ENCODE peak calls at places on chromosomes 7 and 10, in seven cellular contexts. H is OCI-LY7, D is astrocyte of the spinal cord, J is astrocyte of the cerebellum, N is HCT116, B is esophagus squamous epithelium, M is heart left ventricle. Z is an unnamed sample.

GRCh38 chr7:6385110-6385792 is 62.5 kb downstream of the DAGLB start:
- DNase-seq in H (no peak), D (peak; percentile 94), J (peak; percentile 94), N (peak; percentile 58), B (no peak), M (no peak), Z (peak; percentile 81)

GRCh38 chr10:84424731-84425165 is 96.4 kb downstream of the CCSER2 start:
- DNase-seq in H (no peak), D (peak; percentile 97), J (peak; percentile 91), N (peak; percentile 36), B (no peak), M (peak; percentile 92), Z (peak; percentile 94)

GRCh38 chr7:36670585-36671431 is 53.5 kb downstream of the AOAH start:
- DNase-seq in H (peak; percentile 58), D (peak; percentile 66), J (peak; percentile 39), N (peak; percentile 60), B (peak; percentile 3), M (no peak), Z (peak; percentile 80)

GRCh38 chr7:102044641-102044983 is 227.2 kb downstream of the CUX1 start:
- DNase-seq in H (no peak), D (peak; percentile 14), J (no peak), N (no peak), B (no peak), M (no peak), Z (peak; percentile 7)

GRCh38 chr10:126119591-126119990 is 223.2 kb downstream of the FANK1 start:
- DNase-seq in H (no peak), D (no peak), J (no peak), N (no peak), B (no peak), M (no peak), Z (no peak)

GRCh38 chr10:99531026-99531695 is 1.6 kb upstream of the NKX2-3 start:
- DNase-seq in H (no peak), D (no peak), J (no peak), N (no peak), B (no peak), M (no peak), Z (no peak)

GRCh38 chr7:131159961-131160361 is 167.7 kb upstream of the MKLN1 start:
- DNase-seq in H (no peak), D (peak; percentile 59), J (peak; percentile 72), N (no peak), B (no peak), M (no peak), Z (no peak)

GRCh38 chr10:80459047-80459865 is 5.1 kb downstream of the TSPAN14 start:
- DNase-seq in H (peak; percentile 82), D (peak; percentile 67), J (no peak), N (no peak), B (no peak), M (peak; percentile 80), Z (peak; percentile 86)

GRCh38 chr7:24685706-24686105 is 71.6 kb downstream of the GSDME start:
- DNase-seq in H (no peak), D (no peak), J (no peak), N (no peak), B (no peak), M (no peak), Z (no peak)

GRCh38 chr10:47441973-47442750 is 41.8 kb downstream of the ANXA8 start:
- DNase-seq in H (no peak), D (no peak), J (no peak), N (no peak), B (no peak), M (no peak), Z (no peak)

GRCh38 chr7:25856056-25856780 is 295.8 kb upstream of the NFE2L3 start:
- DNase-seq in H (no peak), D (peak; percentile 32), J (no peak), N (no peak), B (no peak), M (no peak), Z (no peak)

GRCh38 chr10:53477313-53477675 is 704.7 kb upstream of the MBL2 start:
- DNase-seq in H (no peak), D (no peak), J (no peak), N (no peak), B (no peak), M (no peak), Z (no peak)

GRCh38 chr10:101130984-101131961 is at the start of gene TLX1:
- DNase-seq in H (no peak), D (no peak), J (no peak), N (no peak), B (no peak), M (no peak), Z (no peak)
- TF ChIP-seq CTCF in H (no peak), D (no peak), J (no peak), N (no peak), B (no peak), M (no peak), Z (no peak)

GRCh38 chr7:88306590-88307048 is at the start of gene STEAP4:
- DNase-seq in H (no peak), D (peak; percentile 39), J (peak; percentile 33), N (peak; percentile 19), B (peak; percentile 10), M (peak; percentile 87), Z (peak; percentile 92)
- H3K4me3 ChIP-seq in H (no peak within 1 kb of the TSS), D (peak within 1 kb of the TSS; percentile 21), J (peak within 1 kb of the TSS; percentile 25), N (peak within 1 kb of the TSS; percentile 54), B (peak within 1 kb of the TSS; percentile 45), M (peak within 1 kb of the TSS; percentile 60), Z (no peak within 1 kb of the TSS)

DNA sequence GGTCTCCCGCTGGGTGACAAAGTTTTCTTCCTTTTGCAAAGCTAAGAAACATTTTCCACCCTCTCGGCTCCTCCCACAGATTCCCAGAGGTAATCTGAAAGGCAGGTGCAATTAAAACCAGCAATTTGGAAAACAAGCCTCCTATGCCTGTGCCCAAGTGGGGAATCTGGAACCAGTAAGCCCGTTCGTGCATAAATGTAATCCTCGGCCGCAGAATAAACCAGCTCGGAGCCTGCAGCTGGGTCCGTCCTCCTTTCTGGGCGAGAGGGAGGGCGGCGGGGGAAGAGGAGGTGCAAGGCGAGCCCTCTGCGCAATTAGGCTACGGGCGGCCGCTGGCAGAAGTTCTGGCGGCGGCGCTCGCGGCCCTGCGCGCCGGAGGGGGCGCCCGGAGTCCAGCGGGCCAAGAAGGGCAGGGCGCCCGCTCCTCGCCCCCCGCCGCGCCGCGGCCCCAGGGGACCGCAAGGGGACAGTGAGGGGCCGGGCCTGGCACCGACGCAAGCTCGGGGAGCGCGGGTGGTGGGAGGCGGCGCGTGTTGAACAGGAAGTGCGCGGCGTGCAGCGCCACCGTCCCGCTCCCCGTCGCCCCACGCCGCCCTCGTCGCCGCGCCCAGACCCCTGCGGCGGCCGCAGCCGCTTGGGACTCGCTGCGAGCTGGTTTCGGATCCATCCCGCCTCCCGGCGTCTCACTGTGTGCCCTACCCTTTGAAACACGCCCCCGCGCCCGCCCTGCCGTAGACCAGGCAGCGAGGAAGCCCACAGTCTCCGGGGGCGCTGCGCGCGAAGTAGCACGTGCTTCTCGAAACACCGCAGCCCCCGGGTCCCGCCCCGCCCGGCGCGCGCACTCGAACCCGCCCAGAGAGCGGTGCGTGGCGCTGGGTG is at the start of gene PRKAG2:
- DNase-seq in H (no peak), D (peak; percentile 30), J (no peak), N (no peak), B (peak; percentile 54), M (peak; percentile 78), Z (peak; percentile 67)
- TF ChIP-seq CTCF in H (no peak), D (no peak), J (no peak), N (no peak), B (peak; percentile 9), M (no peak), Z (no peak)

GRCh38 chr10:22629843-22630228 is 84.5 kb downstream of the PIP4K2A start:
- DNase-seq in H (no peak), D (no peak), J (no peak), N (no peak), B (no peak), M (no peak), Z (no peak)
- H3K4me3 ChIP-seq in H (peak overlapping the region; percentile 4), D (no peak overlapping the region), J (no peak overlapping the region), N (no peak overlapping the region), B (no peak overlapping the region), M (peak overlapping the region; percentile 28), Z (no peak overlapping the region)

GRCh38 chr7:143321242-143321641 is 5.3 kb downstream of the CLCN1 start:
- DNase-seq in H (no peak), D (no peak), J (no peak), N (no peak), B (no peak), M (no peak), Z (no peak)

GRCh38 chr7:143322646-143323343 is 6.9 kb downstream of the CLCN1 start:
- DNase-seq in H (no peak), D (no peak), J (no peak), N (no peak), B (no peak), M (peak; percentile 74), Z (peak; percentile 58)

GRCh38 chr7:143323650-143324049 is 7.7 kb downstream of the CLCN1 start:
- DNase-seq in H (no peak), D (no peak), J (no peak), N (no peak), B (no peak), M (no peak), Z (no peak)

GRCh38 chr7:143320620-143321019 is 4.7 kb downstream of the CLCN1 start:
- DNase-seq in H (no peak), D (no peak), J (no peak), N (no peak), B (no peak), M (no peak), Z (no peak)

GRCh38 chr7:143321734-143322133 is 5.8 kb downstream of the CLCN1 start:
- DNase-seq in H (no peak), D (no peak), J (no peak), N (no peak), B (no peak), M (peak; percentile 41), Z (peak; percentile 23)
- TF ChIP-seq CTCF in H (no peak), D (peak; percentile 8), J (no peak), N (peak; percentile 83), B (peak; percentile 14), M (no peak), Z (no peak)

Z was measured in foreskin fibroblast.